ENCODE peak calls at places on chromosome 3, in ten cellular contexts. M is fibroblast of lung, I is tibial nerve, U is H9, P is uterus, Z is right atrium auricular region, X is astrocyte, D is HepG2, N is psoas muscle, L is right lobe of liver. Y is an unnamed sample. For H3K9me3, the result is how much of the 10 kb centered on the place peaks cover.

GRCh38 chr3:33921608-33922007 is 123.2 kb downstream of the PDCD6IP start:
- DNase-seq in M (no peak), N (no peak), U (no peak), Z (no peak), P (no peak), L (no peak), D (no peak), X (no peak), I (no peak), Y (no peak)

GRCh38 chr3:151873433-151873832 is at the start of gene SUCNR1:
- DNase-seq in M (no peak), L (no peak), X (no peak), Z (no peak), P (no peak), U (no peak), D (no peak), N (no peak), I (no peak), Y (no peak)

GRCh38 chr3:161171639-161172552 is 49.2 kb upstream of the NMD3 start:
- DNase-seq in X (no peak), I (no peak), D (no peak), Z (no peak), L (no peak), M (peak), N (no peak), P (no peak), U (no peak), Y (no peak)

GRCh38 chr3:66393486-66394260 is 107.1 kb downstream of the LRIG1 start:
- DNase-seq in Z (no peak), X (peak), U (no peak), L (no peak), I (no peak), M (no peak), P (no peak), D (no peak), N (peak), Y (no peak)

GRCh38 chr3:192566706-192567290 is 160.5 kb downstream of the FGF12 start:
- DNase-seq in U (peak), I (peak), M (peak), P (peak), D (peak), Z (peak), N (peak), X (peak), L (peak), Y (peak)

GRCh38 chr3:188975612-188976314 is 196.0 kb upstream of the TPRG1 start:
- DNase-seq in X (no peak), M (peak), N (no peak), U (no peak), P (no peak), D (no peak), L (no peak), I (no peak), Z (no peak), Y (no peak)

GRCh38 chr3:73746610-73747009 is 121.9 kb upstream of the PDZRN3 start:
- DNase-seq in U (no peak), N (no peak), M (no peak), P (no peak), I (no peak), Z (no peak), D (no peak), L (no peak), X (no peak), Y (no peak)

GRCh38 chr3:68256635-68257034 is 602.2 kb upstream of the SUCLG2 start:
- DNase-seq in M (no peak), L (no peak), U (peak), X (no peak), P (no peak), Z (no peak), D (no peak), N (no peak), I (no peak), Y (peak)

GRCh38 chr3:33145221-33145900 is 31.5 kb downstream of the CRTAP start:
- DNase-seq in N (no peak), L (no peak), I (no peak), M (no peak), P (no peak), D (no peak), X (no peak), U (no peak), Z (no peak), Y (no peak)

GRCh38 chr3:178703268-178703975 is 167.2 kb downstream of the KCNMB2 start:
- DNase-seq in I (no peak), P (no peak), U (no peak), D (no peak), N (no peak), X (peak), M (peak), Z (no peak), L (no peak), Y (no peak)

GRCh38 chr3:107884719-107885460 is 205.9 kb downstream of the CD47 start:
- DNase-seq in X (peak), M (peak), Z (no peak), U (no peak), L (no peak), I (no peak), N (no peak), D (no peak), P (no peak), Y (no peak)

GRCh38 chr3:27840807-27841594 is 118.9 kb upstream of the EOMES start:
- DNase-seq in X (no peak), U (no peak), N (no peak), D (no peak), M (no peak), I (no peak), Z (no peak), P (no peak), L (no peak), Y (no peak)

GRCh38 chr3:51385621-51386091 is 565 bp downstream of the MANF start:
- DNase-seq in I (no peak), M (no peak), L (peak), Z (peak), D (no peak), X (no peak), U (no peak), N (no peak), P (no peak), Y (no peak)

GRCh38 chr3:15924914-15925313 is 127.1 kb upstream of the ANKRD28 start:
- DNase-seq in U (no peak), P (no peak), I (no peak), N (no peak), D (no peak), L (no peak), Z (no peak), M (no peak), X (no peak), Y (no peak)

GRCh38 chr3:27888562-27888961 is 166.4 kb upstream of the EOMES start:
- DNase-seq in D (no peak), P (no peak), N (no peak), Z (no peak), M (no peak), L (no peak), X (no peak), I (no peak), U (no peak), Y (no peak)

GRCh38 chr3:159928692-159929091 is 59.9 kb upstream of the IL12A start:
- DNase-seq in X (peak), D (no peak), U (no peak), P (no peak), I (no peak), N (no peak), L (no peak), Z (no peak), M (peak), Y (no peak)

GRCh38 chr3:175606650-175607318 is 747.6 kb downstream of the NAALADL2 start:
- DNase-seq in Z (no peak), P (no peak), X (no peak), I (no peak), U (no peak), N (no peak), L (no peak), M (peak), D (no peak), Y (no peak)

GRCh38 chr3:195705081-195705991 is 15.4 kb upstream of the MUC20 start:
- DNase-seq in L (no peak), U (no peak), I (no peak), Z (no peak), X (no peak), P (no peak), N (no peak), D (no peak), M (no peak), Y (no peak)

GRCh38 chr3:122307288-122307687 is 17.8 kb upstream of the CSTA start:
- DNase-seq in M (no peak), I (no peak), L (no peak), N (no peak), Z (no peak), X (no peak), P (no peak), D (no peak), U (no peak), Y (no peak)

GRCh38 chr3:169448501-169448900 is 215.0 kb downstream of the MECOM start:
- DNase-seq in U (no peak), N (no peak), X (no peak), I (no peak), L (no peak), D (no peak), M (peak), Z (no peak), P (no peak), Y (no peak)

GRCh38 chr3:112437146-112438022 is 61.9 kb downstream of the BTLA start:
- DNase-seq in Z (no peak), L (no peak), U (peak), D (peak), P (no peak), I (no peak), N (no peak), X (peak), M (peak), Y (no peak)

GRCh38 chr3:122681294-122682015 is 816 bp downstream of the PARP14 start:
- DNase-seq in Z (no peak), M (peak), I (no peak), L (no peak), P (peak), N (no peak), D (no peak), U (peak), X (no peak), Y (no peak)

GRCh38 chr3:172591876-172592771 is 68.9 kb upstream of the TNFSF10 start:
- DNase-seq in I (no peak), M (no peak), X (peak), L (no peak), P (no peak), U (no peak), Z (no peak), D (no peak), N (no peak), Y (no peak)

GRCh38 chr3:185052631-185053030 is 100.2 kb downstream of the C3orf70 start:
- DNase-seq in P (no peak), I (no peak), X (no peak), N (no peak), Z (no peak), U (no peak), D (no peak), M (no peak), L (no peak), Y (no peak)

GRCh38 chr3:126527006-126527405 is 3.1 kb downstream of the CHST13 start:
- DNase-seq in N (peak), U (no peak), P (no peak), I (no peak), L (no peak), X (no peak), D (no peak), Z (no peak), M (no peak), Y (no peak)

GRCh38 chr3:73563896-73564582 is 60.7 kb downstream of the PDZRN3 start:
- DNase-seq in U (no peak), L (no peak), I (no peak), N (no peak), D (no peak), X (peak), P (no peak), Z (no peak), M (no peak), Y (no peak)

GRCh38 chr3:51673802-51674654 is 3.0 kb downstream of the TEX264 start:
- DNase-seq in D (no peak), N (peak), U (no peak), I (no peak), P (no peak), M (no peak), L (peak), X (no peak), Z (no peak), Y (no peak)

GRCh38 chr3:59486468-59486964 is 436.7 kb upstream of the CFAP20DC start:
- DNase-seq in L (no peak), U (no peak), Z (no peak), I (no peak), P (no peak), X (no peak), M (no peak), D (no peak), N (no peak), Y (no peak)

GRCh38 chr3:124699033-124699432 is 31.2 kb upstream of the UMPS start:
- DNase-seq in Z (no peak), N (no peak), D (peak), I (no peak), M (no peak), U (no peak), L (no peak), X (no peak), P (no peak), Y (no peak)

GRCh38 chr3:123020709-123021108 is 6.9 kb downstream of the SEMA5B start:
- DNase-seq in Z (no peak), D (no peak), P (no peak), M (no peak), N (no peak), U (no peak), I (no peak), L (no peak), X (no peak), Y (no peak)

GRCh38 chr3:108899530-108899929 is 54.1 kb downstream of the GUCA1C start:
- DNase-seq in Z (no peak), N (no peak), D (no peak), X (no peak), U (no peak), L (no peak), M (no peak), I (no peak), P (no peak), Y (no peak)

GRCh38 chr3:242986-243706 is 46.6 kb downstream of the CHL1 start:
- DNase-seq in Z (no peak), P (no peak), N (no peak), L (no peak), X (peak), M (peak), U (no peak), D (no peak), I (no peak), Y (no peak)

GRCh38 chr3:192847918-192848317 is 69.7 kb downstream of the MB21D2 start:
- DNase-seq in N (no peak), D (no peak), X (peak), L (no peak), U (no peak), Z (no peak), M (peak), I (no peak), P (no peak), Y (no peak)

GRCh38 chr3:161890147-161890625 is 393.6 kb downstream of the OTOL1 start:
- DNase-seq in L (no peak), U (no peak), D (no peak), X (peak), Z (no peak), N (no peak), M (peak), P (no peak), I (peak), Y (no peak)

GRCh38 chr3:155313303-155313702 is 19.8 kb upstream of the STRIT1 start:
- DNase-seq in D (no peak), P (no peak), M (no peak), U (no peak), L (no peak), I (no peak), X (no peak), N (no peak), Z (no peak), Y (no peak)

GRCh38 chr3:54120657-54121403 is 1.5 kb upstream of the CACNA2D3 start:
- DNase-seq in N (peak), X (peak), P (no peak), Z (no peak), M (no peak), D (no peak), I (no peak), U (peak), L (no peak), Y (peak)

GRCh38 chr3:118277803-118278202 is 756.8 kb downstream of the IGSF11 start:
- DNase-seq in L (no peak), M (no peak), P (no peak), Z (no peak), X (no peak), D (no peak), U (no peak), I (no peak), N (no peak), Y (no peak)
- H3K9me3 ChIP-seq in L (under half), M (under half), P (under half), Z (under half), X (under half), D (half or more), U (under half), I (under half), N (under half), Y (under half)

GRCh38 chr3:127645371-127646015 is 16.5 kb downstream of the PODXL2 start:
- DNase-seq in I (no peak), Z (no peak), U (no peak), D (no peak), N (no peak), P (no peak), L (no peak), X (no peak), M (no peak), Y (no peak)
- H3K27ac ChIP-seq in I (no peak), Z (no peak), U (no peak), D (no peak), N (no peak), P (no peak), L (no peak), X (no peak), M (no peak), Y (no peak)

DNA sequence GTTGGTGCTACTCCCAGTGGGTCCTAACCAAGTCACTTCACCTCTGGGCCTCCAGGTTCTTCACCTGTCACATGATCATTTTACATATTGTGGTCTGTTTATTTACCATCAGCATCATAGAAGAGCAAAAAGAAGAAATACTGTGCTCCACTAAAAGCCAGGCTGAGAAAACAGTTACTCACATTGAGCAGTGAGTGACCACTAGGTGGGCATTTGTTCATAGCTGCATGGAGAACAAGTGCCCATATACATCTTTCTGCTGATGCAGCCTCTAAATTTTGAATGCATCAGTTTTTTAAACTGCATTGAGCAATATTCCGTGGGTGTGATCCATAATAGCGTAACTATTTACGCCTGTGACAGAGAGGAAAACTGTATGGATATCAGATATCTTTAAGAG is 76.2 kb downstream of the DCUN1D1 start:
- DNase-seq in L (no peak), I (no peak), Z (no peak), M (no peak), P (no peak), N (no peak), X (no peak), D (no peak), U (no peak), Y (no peak)
- TF ChIP-seq CTCF in L (no peak), I (no peak), Z (no peak), M (no peak), P (no peak), N (no peak), X (peak), D (no peak), U (peak), Y (peak)

DNA sequence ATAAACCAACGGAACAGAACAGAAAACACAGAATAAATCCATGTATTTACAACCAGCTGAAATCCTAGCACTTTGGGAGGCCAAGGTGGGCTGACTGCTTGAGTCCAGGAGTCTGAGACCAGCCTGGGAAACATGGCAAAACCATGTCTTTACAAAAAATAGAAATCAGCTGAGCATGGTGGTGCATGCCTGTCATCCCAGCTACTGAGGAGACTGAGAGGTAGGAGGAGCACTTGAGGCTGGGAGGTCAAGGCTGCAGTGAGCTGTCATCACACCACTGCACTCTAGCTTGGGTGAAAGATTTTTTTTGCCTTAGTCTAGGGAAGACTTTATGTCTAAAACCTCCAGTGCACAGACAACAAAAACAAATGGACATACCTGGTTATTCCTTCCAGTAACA is 120.7 kb downstream of the STT3B start:
- DNase-seq in X (no peak), Z (no peak), D (peak), I (no peak), M (no peak), L (no peak), U (no peak), P (no peak), N (no peak), Y (no peak)
- H3K9me3 ChIP-seq in X (under half), Z (under half), D (under half), I (half or more), M (under half), L (under half), U (under half), P (half or more), N (half or more), Y (under half)